ENCODE peak calls at places on chromosome 14, in four cellular contexts. One of them, this sample, is unnamed.

GRCh38 chr14:62943202-62943601 is 102.1 kb downstream of the KCNH5 start:
- DNase-seq in astrocyte of the cerebellum: no peak
- DNase-seq in lower leg skin: no peak
- DNase-seq in brain microvascular endothelial cell: no peak
- DNase-seq in this sample: no peak

GRCh38 chr14:81435578-81436295 is 35.6 kb upstream of the STON2 start:
- DNase-seq in lower leg skin: peak
- DNase-seq in astrocyte of the cerebellum: no peak
- DNase-seq in brain microvascular endothelial cell: no peak
- DNase-seq in this sample: peak

GRCh38 chr14:105485720-105486332 is 860 bp upstream of the CRIP1 start:
- DNase-seq in brain microvascular endothelial cell: no peak
- DNase-seq in astrocyte of the cerebellum: no peak
- DNase-seq in lower leg skin: peak
- DNase-seq in this sample: no peak

GRCh38 chr14:61475316-61475715 is 153.9 kb downstream of the PRKCH start:
- DNase-seq in astrocyte of the cerebellum: peak
- DNase-seq in brain microvascular endothelial cell: peak
- DNase-seq in lower leg skin: no peak
- DNase-seq in this sample: no peak

GRCh38 chr14:99752486-99753121 is 40.6 kb upstream of the EML1 start:
- DNase-seq in astrocyte of the cerebellum: peak
- DNase-seq in brain microvascular endothelial cell: peak
- DNase-seq in lower leg skin: no peak
- DNase-seq in this sample: no peak

GRCh38 chr14:32224731-32225377 is 21.8 kb upstream of the RNU6-8 start:
- DNase-seq in brain microvascular endothelial cell: peak
- DNase-seq in lower leg skin: no peak
- DNase-seq in astrocyte of the cerebellum: peak
- DNase-seq in this sample: no peak

GRCh38 chr14:99930420-99931274 is 134.6 kb upstream of the EVL start:
- DNase-seq in astrocyte of the cerebellum: no peak
- DNase-seq in lower leg skin: no peak
- DNase-seq in brain microvascular endothelial cell: no peak
- DNase-seq in this sample: no peak

GRCh38 chr14:105283899-105284298 is 16.9 kb downstream of the BRF1 start:
- DNase-seq in brain microvascular endothelial cell: no peak
- DNase-seq in astrocyte of the cerebellum: no peak
- DNase-seq in lower leg skin: no peak
- DNase-seq in this sample: no peak

GRCh38 chr14:21233457-21234076 is 35.7 kb downstream of the HNRNPC start:
- DNase-seq in astrocyte of the cerebellum: no peak
- DNase-seq in lower leg skin: no peak
- DNase-seq in brain microvascular endothelial cell: no peak
- DNase-seq in this sample: no peak
- TF ChIP-seq CTCF in astrocyte of the cerebellum: peak
- TF ChIP-seq CTCF in lower leg skin: no peak
- TF ChIP-seq CTCF in brain microvascular endothelial cell: peak
- TF ChIP-seq CTCF in this sample: peak

GRCh38 chr14:95895720-95896119 is 19.1 kb downstream of the TUNAR start:
- DNase-seq in astrocyte of the cerebellum: no peak
- DNase-seq in brain microvascular endothelial cell: no peak
- DNase-seq in lower leg skin: no peak
- DNase-seq in this sample: no peak
- TF ChIP-seq CTCF in astrocyte of the cerebellum: peak
- TF ChIP-seq CTCF in brain microvascular endothelial cell: peak
- TF ChIP-seq CTCF in lower leg skin: no peak
- TF ChIP-seq CTCF in this sample: peak

DNA sequence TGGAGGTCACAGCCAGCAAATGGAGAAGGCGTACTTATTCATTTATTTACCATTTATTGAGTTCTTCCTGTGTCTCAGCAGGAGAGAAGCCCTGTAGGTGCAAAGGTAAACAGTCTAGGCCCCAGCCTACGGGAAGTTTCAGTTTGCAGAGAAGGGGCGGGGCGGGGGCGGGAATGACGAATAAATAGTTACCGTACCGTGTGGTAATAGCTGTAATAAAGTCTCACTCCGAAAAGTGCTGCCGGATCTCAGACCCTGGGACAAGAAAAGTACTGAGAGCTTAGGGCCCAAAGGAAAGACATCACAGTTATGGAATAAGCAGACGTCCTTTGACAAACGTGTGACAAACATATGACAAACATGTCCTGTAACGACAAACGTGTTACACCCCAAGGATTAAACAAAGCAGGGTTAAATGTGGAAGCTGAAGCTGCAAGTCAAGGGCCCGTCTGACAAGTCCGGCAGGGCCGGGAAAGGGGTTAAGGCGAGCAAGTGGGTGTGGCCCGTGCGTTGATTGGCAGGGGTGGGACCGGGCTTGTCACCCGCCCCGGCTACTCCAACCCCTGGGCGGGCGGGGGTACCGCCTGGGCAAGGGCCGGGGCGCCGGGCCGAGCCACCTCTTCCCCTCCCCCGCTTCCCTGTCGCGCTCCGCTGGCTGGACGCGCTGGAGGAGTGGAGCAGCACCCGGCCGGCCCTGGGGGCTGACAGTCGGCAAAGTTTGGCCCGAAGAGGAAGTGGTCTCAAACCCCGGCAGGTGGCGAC is at the start of gene LRP10:
- DNase-seq in brain microvascular endothelial cell: peak
- DNase-seq in lower leg skin: peak
- DNase-seq in astrocyte of the cerebellum: no peak
- DNase-seq in this sample: no peak
- TF ChIP-seq CTCF in brain microvascular endothelial cell: no peak
- TF ChIP-seq CTCF in lower leg skin: no peak
- TF ChIP-seq CTCF in astrocyte of the cerebellum: no peak
- TF ChIP-seq CTCF in this sample: no peak

DNA sequence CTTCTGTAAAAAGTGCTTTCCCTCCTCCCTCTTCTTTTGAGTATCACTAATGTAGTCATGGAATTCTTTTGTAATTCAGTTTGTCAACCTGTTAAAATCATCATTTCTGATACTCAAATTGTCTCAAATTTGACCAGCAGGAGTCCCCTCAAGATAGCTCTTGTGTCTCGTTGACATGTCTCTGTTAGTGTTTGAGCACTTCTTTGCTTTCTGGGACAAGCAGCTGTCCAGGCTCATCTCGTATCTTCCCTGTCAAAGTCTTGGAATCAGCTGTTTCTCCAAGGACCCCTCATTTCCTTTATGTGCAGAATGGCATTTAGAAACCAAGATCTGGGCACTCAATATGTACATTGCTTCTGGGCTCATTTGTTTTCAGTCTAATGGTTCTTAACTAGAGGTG is 10.7 kb downstream of the CIPC start:
- DNase-seq in brain microvascular endothelial cell: no peak
- DNase-seq in lower leg skin: no peak
- DNase-seq in astrocyte of the cerebellum: no peak
- DNase-seq in this sample: no peak
- TF ChIP-seq CTCF in brain microvascular endothelial cell: no peak
- TF ChIP-seq CTCF in lower leg skin: no peak
- TF ChIP-seq CTCF in astrocyte of the cerebellum: no peak
- TF ChIP-seq CTCF in this sample: no peak

GRCh38 chr14:26394114-26394855 is 203.5 kb downstream of the NOVA1 start:
- DNase-seq in astrocyte of the cerebellum: peak
- DNase-seq in lower leg skin: no peak
- DNase-seq in brain microvascular endothelial cell: no peak
- DNase-seq in this sample: no peak
- TF ChIP-seq CTCF in astrocyte of the cerebellum: peak
- TF ChIP-seq CTCF in lower leg skin: no peak
- TF ChIP-seq CTCF in brain microvascular endothelial cell: peak
- TF ChIP-seq CTCF in this sample: peak